ENCODE peak calls at places on chromosomes 5 and 9, in seven cellular contexts. R, I, C, G, M, D and U are unnamed samples.

GRCh38 chr9:97940707-97941106 is 2.7 kb upstream of the HEMGN start:
- DNase-seq in C (no peak), D (no peak), R (no peak), G (no peak), I (no peak), M (no peak), U (no peak)

GRCh38 chr5:112186401-112186990 is 232.6 kb downstream of the EPB41L4A start:
- DNase-seq in C (peak), D (peak), R (no peak), I (no peak), G (peak), M (no peak), U (no peak)

GRCh38 chr9:97993000-97993399 is 9.9 kb downstream of the ANP32B start:
- DNase-seq in R (no peak), I (no peak), G (no peak), D (no peak), C (no peak), M (no peak), U (no peak)

GRCh38 chr9:89647366-89648128 is 42.7 kb downstream of the GADD45G start:
- DNase-seq in G (no peak), R (no peak), C (no peak), M (no peak), D (no peak), I (no peak), U (no peak)

GRCh38 chr9:113349044-113349433 is 302 bp upstream of the BSPRY start:
- DNase-seq in C (no peak), M (no peak), R (no peak), I (no peak), D (no peak), G (no peak), U (no peak)

GRCh38 chr5:54115768-54116403 is 194.5 kb downstream of the ARL15 start:
- DNase-seq in M (no peak), I (no peak), G (no peak), D (no peak), C (no peak), R (no peak), U (no peak)

GRCh38 chr5:98474211-98474610 is 299.3 kb upstream of the RGMB start:
- DNase-seq in D (peak), C (no peak), I (no peak), M (no peak), G (no peak), R (no peak), U (no peak)

GRCh38 chr9:89873801-89874200 is 269.0 kb downstream of the GADD45G start:
- DNase-seq in I (no peak), M (no peak), C (no peak), R (no peak), D (no peak), G (no peak), U (no peak)

GRCh38 chr5:138502121-138502520 is 36.8 kb downstream of the EGR1 start:
- DNase-seq in M (no peak), D (no peak), G (no peak), I (no peak), R (no peak), C (no peak), U (no peak)

GRCh38 chr5:149387081-149387611 is 8.1 kb upstream of the IL17B start:
- DNase-seq in I (no peak), D (no peak), C (no peak), M (no peak), G (no peak), R (no peak), U (no peak)

GRCh38 chr9:129550199-129550839 is 70.6 kb downstream of the C9orf50 start:
- DNase-seq in R (peak), D (peak), G (peak), C (peak), I (no peak), M (peak), U (no peak)

GRCh38 chr5:165035520-165035919 is 1530.1 kb downstream of the MAT2B start:
- DNase-seq in G (no peak), I (no peak), C (no peak), M (no peak), D (no peak), R (no peak), U (no peak)

GRCh38 chr5:8813180-8813579 is 732.7 kb downstream of the SEMA5A start:
- DNase-seq in D (no peak), R (no peak), I (no peak), G (no peak), M (no peak), C (no peak), U (no peak)

GRCh38 chr9:21615446-21615845 is 133.3 kb upstream of the IFNE start:
- DNase-seq in I (no peak), M (no peak), D (no peak), G (no peak), R (no peak), C (no peak), U (no peak)

GRCh38 chr5:156913719-156914370 is 49.2 kb downstream of the TIMD4 start:
- DNase-seq in R (peak), I (peak), M (no peak), D (peak), G (no peak), C (peak), U (no peak)

GRCh38 chr9:134875376-134875775 is 5.2 kb upstream of the FCN2 start:
- DNase-seq in C (no peak), G (no peak), M (no peak), R (no peak), D (no peak), I (no peak), U (no peak)

GRCh38 chr5:1443145-1443543 is 2.1 kb downstream of the SLC6A3 start:
- DNase-seq in G (no peak), D (no peak), M (no peak), C (no peak), R (no peak), I (no peak), U (no peak)

GRCh38 chr9:34550016-34550680 is 27.4 kb upstream of the ENHO start:
- DNase-seq in G (no peak), I (no peak), M (no peak), R (no peak), D (no peak), C (no peak), U (no peak)